ENCODE peak calls at places on chromosomes 7 and 10, in six cellular contexts. One of them, this sample, is unnamed.

GRCh38 chr7:86559096-86559495 is 84.6 kb upstream of the GRM3 start:
- DNase-seq in K562: no peak
- DNase-seq in HepG2: no peak
- DNase-seq in H1: no peak
- DNase-seq in GM12878: no peak
- DNase-seq in GM12892: no peak
- DNase-seq in this sample: no peak

GRCh38 chr7:84913731-84914130 is 273.1 kb downstream of the SEMA3D start:
- DNase-seq in GM12892: no peak
- DNase-seq in GM12878: no peak
- DNase-seq in K562: no peak
- DNase-seq in HepG2: no peak
- DNase-seq in H1: no peak
- DNase-seq in this sample: no peak

GRCh38 chr10:107653832-107654287 is 489.4 kb upstream of the SORCS1 start:
- DNase-seq in H1: no peak
- DNase-seq in GM12878: peak
- DNase-seq in K562: no peak
- DNase-seq in GM12892: no peak
- DNase-seq in HepG2: no peak
- DNase-seq in this sample: no peak

GRCh38 chr10:104556831-104557230 is 84.3 kb upstream of the SORCS3 start:
- DNase-seq in K562: no peak
- DNase-seq in GM12892: no peak
- DNase-seq in H1: no peak
- DNase-seq in HepG2: no peak
- DNase-seq in GM12878: no peak
- DNase-seq in this sample: no peak

GRCh38 chr7:20229652-20230500 is 12.7 kb upstream of the MACC1 start:
- DNase-seq in GM12878: no peak
- DNase-seq in GM12892: no peak
- DNase-seq in HepG2: no peak
- DNase-seq in H1: no peak
- DNase-seq in K562: no peak
- DNase-seq in this sample: no peak

GRCh38 chr10:115355162-115355760 is 262.1 kb downstream of the ATRNL1 start:
- DNase-seq in GM12878: peak
- DNase-seq in GM12892: no peak
- DNase-seq in H1: peak
- DNase-seq in HepG2: peak
- DNase-seq in K562: peak
- DNase-seq in this sample: peak

GRCh38 chr10:78408671-78409472 is 375.2 kb downstream of the RPS24 start:
- DNase-seq in K562: no peak
- DNase-seq in GM12878: no peak
- DNase-seq in GM12892: no peak
- DNase-seq in H1: no peak
- DNase-seq in HepG2: peak
- DNase-seq in this sample: no peak

GRCh38 chr7:134478707-134479106 is 19.8 kb upstream of the AKR1B1 start:
- DNase-seq in HepG2: no peak
- DNase-seq in H1: no peak
- DNase-seq in K562: no peak
- DNase-seq in GM12878: no peak
- DNase-seq in GM12892: no peak
- DNase-seq in this sample: no peak

GRCh38 chr10:100827819-100828743 is 82.7 kb downstream of the PAX2 start:
- DNase-seq in GM12878: no peak
- DNase-seq in HepG2: no peak
- DNase-seq in H1: peak
- DNase-seq in GM12892: peak
- DNase-seq in K562: peak
- DNase-seq in this sample: peak

GRCh38 chr10:102948786-102949185 is 30.7 kb downstream of the CNNM2 start:
- DNase-seq in H1: no peak
- DNase-seq in HepG2: no peak
- DNase-seq in GM12892: no peak
- DNase-seq in K562: no peak
- DNase-seq in GM12878: no peak
- DNase-seq in this sample: no peak

GRCh38 chr7:115940462-115941060 is 90.0 kb downstream of the TFEC start:
- DNase-seq in GM12892: no peak
- DNase-seq in GM12878: no peak
- DNase-seq in H1: no peak
- DNase-seq in K562: no peak
- DNase-seq in HepG2: no peak
- DNase-seq in this sample: no peak

GRCh38 chr10:1635340-1635739 is 102.0 kb downstream of the ADARB2 start:
- DNase-seq in GM12878: no peak
- DNase-seq in GM12892: no peak
- DNase-seq in K562: no peak
- DNase-seq in HepG2: no peak
- DNase-seq in H1: no peak
- DNase-seq in this sample: no peak

GRCh38 chr10:44180321-44181154 is 204.4 kb downstream of the CXCL12 start:
- DNase-seq in GM12878: no peak
- DNase-seq in K562: no peak
- DNase-seq in GM12892: no peak
- DNase-seq in HepG2: no peak
- DNase-seq in H1: no peak
- DNase-seq in this sample: no peak

GRCh38 chr7:2785071-2785500 is 59.0 kb downstream of the GNA12 start:
- DNase-seq in K562: no peak
- DNase-seq in HepG2: no peak
- DNase-seq in H1: no peak
- DNase-seq in GM12878: peak
- DNase-seq in GM12892: no peak
- DNase-seq in this sample: no peak

GRCh38 chr7:22907805-22908204 is 85.2 kb upstream of the TOMM7 start:
- DNase-seq in HepG2: no peak
- DNase-seq in H1: no peak
- DNase-seq in GM12878: no peak
- DNase-seq in K562: no peak
- DNase-seq in GM12892: no peak
- DNase-seq in this sample: no peak

GRCh38 chr10:72013202-72013945 is 49.2 kb downstream of the CHST3 start:
- DNase-seq in GM12892: no peak
- DNase-seq in K562: no peak
- DNase-seq in HepG2: no peak
- DNase-seq in H1: no peak
- DNase-seq in GM12878: no peak
- DNase-seq in this sample: no peak

GRCh38 chr7:134440476-134440875 is 18.4 kb downstream of the AKR1B1 start:
- DNase-seq in GM12892: no peak
- DNase-seq in GM12878: no peak
- DNase-seq in H1: no peak
- DNase-seq in HepG2: no peak
- DNase-seq in K562: no peak
- DNase-seq in this sample: no peak

GRCh38 chr10:113961261-113961938 is 82.3 kb upstream of the ADRB1 start:
- DNase-seq in GM12892: peak
- DNase-seq in GM12878: peak
- DNase-seq in H1: no peak
- DNase-seq in HepG2: no peak
- DNase-seq in K562: no peak
- DNase-seq in this sample: no peak

GRCh38 chr10:60212195-60212594 is 177.5 kb downstream of the ANK3 start:
- DNase-seq in H1: no peak
- DNase-seq in K562: no peak
- DNase-seq in HepG2: no peak
- DNase-seq in GM12878: no peak
- DNase-seq in GM12892: no peak
- DNase-seq in this sample: no peak

GRCh38 chr7:23490357-23491131 is 20.3 kb upstream of the IGF2BP3 start:
- DNase-seq in H1: peak
- DNase-seq in GM12892: peak
- DNase-seq in GM12878: no peak
- DNase-seq in K562: peak
- DNase-seq in HepG2: no peak
- DNase-seq in this sample: no peak

GRCh38 chr7:75967573-75967997 is 26.8 kb downstream of the TMEM120A start:
- DNase-seq in GM12892: no peak
- DNase-seq in GM12878: no peak
- DNase-seq in H1: no peak
- DNase-seq in K562: no peak
- DNase-seq in HepG2: no peak
- DNase-seq in this sample: no peak

GRCh38 chr10:132753596-132753995 is 32.4 kb downstream of the NKX6-2 start:
- DNase-seq in GM12892: no peak
- DNase-seq in GM12878: no peak
- DNase-seq in H1: no peak
- DNase-seq in K562: no peak
- DNase-seq in HepG2: no peak
- DNase-seq in this sample: no peak

GRCh38 chr10:67837519-67838314 is at the start of gene DNAJC12:
- DNase-seq in GM12878: no peak
- DNase-seq in GM12892: no peak
- DNase-seq in H1: no peak
- DNase-seq in K562: peak
- DNase-seq in HepG2: peak
- DNase-seq in this sample: peak

GRCh38 chr10:49280001-49280408 is 19.0 kb upstream of the C10orf71 start:
- DNase-seq in K562: no peak
- DNase-seq in GM12892: no peak
- DNase-seq in GM12878: no peak
- DNase-seq in HepG2: no peak
- DNase-seq in H1: no peak
- DNase-seq in this sample: no peak

GRCh38 chr10:58641708-58642107 is 129.0 kb downstream of the BICC1 start:
- DNase-seq in H1: no peak
- DNase-seq in K562: no peak
- DNase-seq in GM12878: no peak
- DNase-seq in HepG2: no peak
- DNase-seq in GM12892: no peak
- DNase-seq in this sample: no peak

GRCh38 chr7:107538001-107538400 is 25.7 kb downstream of the COG5 start:
- DNase-seq in GM12878: no peak
- DNase-seq in HepG2: no peak
- DNase-seq in GM12892: no peak
- DNase-seq in H1: no peak
- DNase-seq in K562: no peak
- DNase-seq in this sample: no peak

GRCh38 chr10:97297556-97298222 is 5.3 kb upstream of the ARHGAP19 start:
- DNase-seq in GM12892: no peak
- DNase-seq in H1: no peak
- DNase-seq in K562: peak
- DNase-seq in HepG2: peak
- DNase-seq in GM12878: no peak
- DNase-seq in this sample: no peak
- TF ChIP-seq POLR2A in GM12892: no peak
- TF ChIP-seq POLR2A in H1: no peak
- TF ChIP-seq POLR2A in K562: no peak
- TF ChIP-seq POLR2A in HepG2: no peak
- TF ChIP-seq POLR2A in GM12878: no peak
- TF ChIP-seq POLR2A in this sample: no peak

GRCh38 chr7:9328296-9328695 is 894.9 kb downstream of the NXPH1 start:
- DNase-seq in GM12878: no peak
- DNase-seq in GM12892: no peak
- DNase-seq in HepG2: no peak
- DNase-seq in K562: no peak
- DNase-seq in H1: no peak
- DNase-seq in this sample: no peak

DNA sequence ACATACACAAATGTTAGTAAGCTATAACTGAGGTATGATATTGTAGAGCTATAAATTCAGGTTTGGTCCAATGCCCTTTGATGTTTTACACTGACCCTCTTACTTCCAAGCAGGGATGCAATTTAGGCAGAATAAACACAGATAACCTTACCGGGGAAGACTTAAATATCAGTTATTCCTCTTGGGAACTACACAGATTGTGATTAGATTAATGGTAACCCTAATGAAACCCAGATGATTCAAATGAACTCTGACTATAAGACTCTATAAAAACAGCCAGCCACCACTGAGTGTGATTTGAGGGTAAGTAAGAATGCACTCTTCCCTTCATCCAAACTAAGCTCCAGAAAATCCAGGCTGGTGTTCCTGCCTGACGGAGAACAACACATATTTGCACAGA is 891.1 kb downstream of the NXPH1 start:
- DNase-seq in GM12878: no peak
- DNase-seq in K562: no peak
- DNase-seq in H1: no peak
- DNase-seq in HepG2: no peak
- DNase-seq in GM12892: no peak
- DNase-seq in this sample: no peak
- TF ChIP-seq TAF1 in GM12878: no peak
- TF ChIP-seq TAF1 in K562: no peak
- TF ChIP-seq TAF1 in H1: no peak
- TF ChIP-seq TAF1 in HepG2: no peak
- TF ChIP-seq TAF1 in GM12892: no peak
- TF ChIP-seq TAF1 in this sample: no peak

GRCh38 chr10:73379064-73379748 is 20.5 kb upstream of the CFAP70 start:
- DNase-seq in K562: no peak
- DNase-seq in HepG2: no peak
- DNase-seq in GM12892: no peak
- DNase-seq in H1: no peak
- DNase-seq in GM12878: no peak
- DNase-seq in this sample: no peak

GRCh38 chr10:73376679-73377078 is 18.0 kb upstream of the CFAP70 start:
- DNase-seq in GM12892: no peak
- DNase-seq in H1: no peak
- DNase-seq in GM12878: no peak
- DNase-seq in K562: no peak
- DNase-seq in HepG2: no peak
- DNase-seq in this sample: no peak
- TF ChIP-seq POLR2AphosphoS5 in GM12892: no peak
- TF ChIP-seq POLR2AphosphoS5 in H1: no peak
- TF ChIP-seq POLR2AphosphoS5 in GM12878: no peak
- TF ChIP-seq POLR2AphosphoS5 in K562: no peak
- TF ChIP-seq POLR2AphosphoS5 in HepG2: no peak
- TF ChIP-seq POLR2AphosphoS5 in this sample: no peak

DNA sequence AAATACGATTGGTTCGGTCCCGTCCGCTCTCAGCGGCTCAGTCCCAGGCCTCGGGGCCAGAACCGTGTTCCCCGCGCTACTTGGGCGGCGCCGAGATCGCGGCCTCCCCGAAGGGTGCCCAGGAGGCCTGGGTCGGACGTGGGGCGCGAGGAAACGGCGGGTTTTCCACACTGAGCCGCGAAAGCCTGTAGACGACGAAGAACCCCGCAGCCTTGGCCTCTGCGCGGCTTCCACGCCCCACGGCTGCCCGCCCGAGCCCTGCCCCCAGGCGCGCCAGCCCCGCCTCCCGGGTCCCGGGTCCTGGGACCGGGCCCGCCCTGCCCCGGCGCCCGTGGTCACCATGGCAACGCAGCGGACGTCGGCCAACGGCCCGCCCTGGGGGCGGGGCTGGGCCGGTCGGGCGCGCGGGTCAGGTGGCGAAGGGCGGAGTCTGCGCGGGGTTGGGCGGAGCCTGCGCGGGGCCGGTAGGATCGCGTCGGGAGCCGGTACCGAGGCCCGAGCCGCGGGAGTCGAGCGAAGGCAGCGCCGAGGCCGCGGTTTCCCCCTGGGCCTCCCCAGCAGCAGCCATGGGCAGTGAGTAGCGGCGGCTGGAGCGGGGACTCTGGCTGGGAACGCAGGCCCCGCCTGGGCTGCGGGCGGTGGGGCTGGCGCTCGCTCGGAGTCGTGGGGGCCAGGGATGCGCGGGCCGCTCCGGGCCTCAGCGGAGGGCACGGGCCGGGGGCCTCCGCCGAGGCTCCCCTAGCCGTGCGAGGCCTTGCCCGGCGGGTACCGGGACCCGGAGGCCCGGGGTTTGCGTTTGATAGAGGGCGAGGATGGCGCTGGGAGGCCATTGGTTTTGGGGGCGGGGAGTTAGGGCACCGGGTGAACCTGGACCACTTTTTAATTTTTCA is at the start of gene SEC61A2:
- DNase-seq in H1: peak
- DNase-seq in K562: peak
- DNase-seq in HepG2: peak
- DNase-seq in GM12878: peak
- DNase-seq in GM12892: peak
- DNase-seq in this sample: peak
- TF ChIP-seq POLR2A in H1: no peak
- TF ChIP-seq POLR2A in K562: peak
- TF ChIP-seq POLR2A in HepG2: peak
- TF ChIP-seq POLR2A in GM12878: peak
- TF ChIP-seq POLR2A in GM12892: peak
- TF ChIP-seq POLR2A in this sample: peak